ENCODE peak calls at places on chromosome 5, in four cellular contexts. One of them, this sample, is unnamed.

GRCh38 chr5:84487963-84488362 is 103.3 kb upstream of the EDIL3 start:
- DNase-seq in CD8-positive, alpha-beta T cell: no peak
- DNase-seq in heart left ventricle: peak
- DNase-seq in brain microvascular endothelial cell: peak
- DNase-seq in this sample: peak

GRCh38 chr5:84218546-84218945 is 166.1 kb downstream of the EDIL3 start:
- DNase-seq in CD8-positive, alpha-beta T cell: no peak
- DNase-seq in heart left ventricle: no peak
- DNase-seq in brain microvascular endothelial cell: peak
- DNase-seq in this sample: no peak

GRCh38 chr5:21931076-21931475 is 922.1 kb downstream of the CDH12 start:
- DNase-seq in CD8-positive, alpha-beta T cell: no peak
- DNase-seq in heart left ventricle: no peak
- DNase-seq in brain microvascular endothelial cell: no peak
- DNase-seq in this sample: no peak

GRCh38 chr5:179258001-179258921 is 87.0 kb downstream of the ADAMTS2 start:
- DNase-seq in CD8-positive, alpha-beta T cell: no peak
- DNase-seq in heart left ventricle: peak
- DNase-seq in brain microvascular endothelial cell: no peak
- DNase-seq in this sample: no peak

GRCh38 chr5:34658023-34658422 is 1.9 kb downstream of the RAI14 start:
- DNase-seq in CD8-positive, alpha-beta T cell: no peak
- DNase-seq in heart left ventricle: no peak
- DNase-seq in brain microvascular endothelial cell: peak
- DNase-seq in this sample: no peak

GRCh38 chr5:113170707-113171106 is 194.1 kb downstream of the DCP2 start:
- DNase-seq in CD8-positive, alpha-beta T cell: no peak
- DNase-seq in heart left ventricle: no peak
- DNase-seq in brain microvascular endothelial cell: no peak
- DNase-seq in this sample: no peak

GRCh38 chr5:126015244-126016054 is 407.8 kb upstream of the GRAMD2B start:
- DNase-seq in CD8-positive, alpha-beta T cell: no peak
- DNase-seq in heart left ventricle: no peak
- DNase-seq in brain microvascular endothelial cell: peak
- DNase-seq in this sample: no peak

GRCh38 chr5:57675236-57675635 is 192.6 kb upstream of the ACTBL2 start:
- DNase-seq in CD8-positive, alpha-beta T cell: no peak
- DNase-seq in heart left ventricle: no peak
- DNase-seq in brain microvascular endothelial cell: no peak
- DNase-seq in this sample: no peak

GRCh38 chr5:55551298-55551846 is 16.6 kb upstream of the PLPP1 start:
- DNase-seq in CD8-positive, alpha-beta T cell: no peak
- DNase-seq in heart left ventricle: no peak
- DNase-seq in brain microvascular endothelial cell: no peak
- DNase-seq in this sample: no peak

GRCh38 chr5:133610489-133611356 is 1.6 kb downstream of the FSTL4 start:
- DNase-seq in CD8-positive, alpha-beta T cell: no peak
- DNase-seq in heart left ventricle: peak
- DNase-seq in brain microvascular endothelial cell: peak
- DNase-seq in this sample: peak

GRCh38 chr5:32136342-32136741 is 37.8 kb downstream of the GOLPH3 start:
- DNase-seq in CD8-positive, alpha-beta T cell: no peak
- DNase-seq in heart left ventricle: no peak
- DNase-seq in brain microvascular endothelial cell: no peak
- DNase-seq in this sample: no peak

GRCh38 chr5:175698401-175699115 is 40.7 kb downstream of the HRH2 start:
- DNase-seq in CD8-positive, alpha-beta T cell: no peak
- DNase-seq in heart left ventricle: no peak
- DNase-seq in brain microvascular endothelial cell: no peak
- DNase-seq in this sample: no peak

GRCh38 chr5:139597134-139597533 is 36.0 kb downstream of the UBE2D2 start:
- DNase-seq in CD8-positive, alpha-beta T cell: no peak
- DNase-seq in heart left ventricle: no peak
- DNase-seq in brain microvascular endothelial cell: no peak
- DNase-seq in this sample: no peak

GRCh38 chr5:77180167-77181081 is 30.1 kb upstream of the PDE8B start:
- DNase-seq in CD8-positive, alpha-beta T cell: no peak
- DNase-seq in heart left ventricle: peak
- DNase-seq in brain microvascular endothelial cell: no peak
- DNase-seq in this sample: no peak

GRCh38 chr5:170132642-170133448 is 27.1 kb downstream of the FOXI1 start:
- DNase-seq in CD8-positive, alpha-beta T cell: no peak
- DNase-seq in heart left ventricle: no peak
- DNase-seq in brain microvascular endothelial cell: peak
- DNase-seq in this sample: no peak

GRCh38 chr5:126531543-126532120 is 63.4 kb downstream of the ALDH7A1 start:
- DNase-seq in CD8-positive, alpha-beta T cell: no peak
- DNase-seq in heart left ventricle: no peak
- DNase-seq in brain microvascular endothelial cell: no peak
- DNase-seq in this sample: no peak

GRCh38 chr5:170278611-170279500 is 18.7 kb downstream of the LCP2 start:
- DNase-seq in CD8-positive, alpha-beta T cell: peak
- DNase-seq in heart left ventricle: peak
- DNase-seq in brain microvascular endothelial cell: no peak
- DNase-seq in this sample: peak

GRCh38 chr5:154081246-154081645 is 42.5 kb downstream of the MFAP3 start:
- DNase-seq in CD8-positive, alpha-beta T cell: no peak
- DNase-seq in heart left ventricle: no peak
- DNase-seq in brain microvascular endothelial cell: no peak
- DNase-seq in this sample: no peak

GRCh38 chr5:149088686-149089085 is 25.8 kb upstream of the SH3TC2 start:
- DNase-seq in CD8-positive, alpha-beta T cell: no peak
- DNase-seq in heart left ventricle: no peak
- DNase-seq in brain microvascular endothelial cell: no peak
- DNase-seq in this sample: peak

GRCh38 chr5:137415231-137415681 is 83.9 kb downstream of the SPOCK1 start:
- DNase-seq in CD8-positive, alpha-beta T cell: no peak
- DNase-seq in heart left ventricle: no peak
- DNase-seq in brain microvascular endothelial cell: no peak
- DNase-seq in this sample: no peak

GRCh38 chr5:152527358-152528048 is 122.4 kb upstream of the NMUR2 start:
- DNase-seq in CD8-positive, alpha-beta T cell: no peak
- DNase-seq in heart left ventricle: no peak
- DNase-seq in brain microvascular endothelial cell: no peak
- DNase-seq in this sample: no peak

GRCh38 chr5:14721990-14722656 is 57.6 kb downstream of the OTULIN start:
- DNase-seq in CD8-positive, alpha-beta T cell: no peak
- DNase-seq in heart left ventricle: no peak
- DNase-seq in brain microvascular endothelial cell: no peak
- DNase-seq in this sample: no peak

GRCh38 chr5:111742595-111742994 is 14.4 kb downstream of the NREP start:
- DNase-seq in CD8-positive, alpha-beta T cell: no peak
- DNase-seq in heart left ventricle: no peak
- DNase-seq in brain microvascular endothelial cell: peak
- DNase-seq in this sample: no peak

GRCh38 chr5:145062280-145062679 is 772.9 kb downstream of the PRELID2 start:
- DNase-seq in CD8-positive, alpha-beta T cell: no peak
- DNase-seq in heart left ventricle: no peak
- DNase-seq in brain microvascular endothelial cell: peak
- DNase-seq in this sample: no peak

GRCh38 chr5:108735790-108736189 is 11.9 kb upstream of the FER start:
- DNase-seq in CD8-positive, alpha-beta T cell: no peak
- DNase-seq in heart left ventricle: no peak
- DNase-seq in brain microvascular endothelial cell: no peak
- DNase-seq in this sample: no peak

DNA sequence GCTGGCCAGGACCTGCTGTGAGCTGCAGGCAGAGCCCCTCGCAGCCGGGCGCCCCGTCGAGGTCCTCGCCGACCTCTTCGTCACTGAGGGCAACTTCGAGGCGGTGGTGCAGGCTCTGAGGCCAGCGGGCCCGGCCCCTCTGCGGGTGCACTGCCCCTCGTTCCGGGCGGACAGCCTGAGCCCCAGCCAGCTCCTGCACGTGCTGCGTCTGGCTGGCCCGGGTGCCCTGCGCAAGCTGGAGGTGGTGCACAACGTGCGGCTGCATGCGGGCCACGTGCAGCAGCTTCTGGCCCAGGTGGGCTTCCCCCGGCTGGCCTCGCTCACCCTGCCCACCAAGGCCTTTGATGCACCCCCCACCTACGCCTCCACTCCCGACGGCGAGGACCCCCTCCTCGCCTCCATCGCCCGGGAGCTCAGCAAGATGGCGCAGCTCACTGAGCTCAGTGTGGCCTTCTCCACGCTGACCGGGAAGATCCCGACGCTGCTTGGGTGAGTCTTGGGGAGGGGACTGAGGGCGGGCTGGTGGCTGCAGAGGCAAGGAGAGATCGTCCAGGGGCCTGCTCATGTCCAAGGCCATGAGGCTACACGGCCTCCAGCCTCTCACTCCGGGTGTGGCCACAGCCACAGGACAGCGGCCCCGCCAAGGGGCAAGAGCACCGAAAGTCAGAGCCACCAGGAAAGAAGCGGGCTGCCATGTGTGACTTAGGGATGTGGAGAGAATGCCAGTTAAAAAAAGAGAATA is 825 bp downstream of the LRRC14B start:
- DNase-seq in CD8-positive, alpha-beta T cell: no peak
- DNase-seq in heart left ventricle: peak
- DNase-seq in brain microvascular endothelial cell: no peak
- DNase-seq in this sample: no peak
- H3K4me3 ChIP-seq in CD8-positive, alpha-beta T cell: peak
- H3K4me3 ChIP-seq in heart left ventricle: peak
- H3K4me3 ChIP-seq in brain microvascular endothelial cell: no peak
- H3K4me3 ChIP-seq in this sample: peak

GRCh38 chr5:68333649-68334549 is 118.3 kb downstream of the PIK3R1 start:
- DNase-seq in CD8-positive, alpha-beta T cell: no peak
- DNase-seq in heart left ventricle: no peak
- DNase-seq in brain microvascular endothelial cell: peak
- DNase-seq in this sample: no peak
- H3K27ac ChIP-seq in CD8-positive, alpha-beta T cell: no peak
- H3K27ac ChIP-seq in heart left ventricle: no peak
- H3K27ac ChIP-seq in brain microvascular endothelial cell: peak
- H3K27ac ChIP-seq in this sample: no peak

GRCh38 chr5:136062563-136063274 is 33.9 kb downstream of the TGFBI start:
- DNase-seq in CD8-positive, alpha-beta T cell: no peak
- DNase-seq in heart left ventricle: peak
- DNase-seq in brain microvascular endothelial cell: no peak
- DNase-seq in this sample: no peak

GRCh38 chr5:136063778-136064465 is 35.1 kb downstream of the TGFBI start:
- DNase-seq in CD8-positive, alpha-beta T cell: no peak
- DNase-seq in heart left ventricle: no peak
- DNase-seq in brain microvascular endothelial cell: no peak
- DNase-seq in this sample: no peak

GRCh38 chr5:136066705-136067271 is 38.0 kb downstream of the TGFBI start:
- DNase-seq in CD8-positive, alpha-beta T cell: no peak
- DNase-seq in heart left ventricle: peak
- DNase-seq in brain microvascular endothelial cell: peak
- DNase-seq in this sample: peak

GRCh38 chr5:136065588-136065987 is 36.8 kb downstream of the TGFBI start:
- DNase-seq in CD8-positive, alpha-beta T cell: no peak
- DNase-seq in heart left ventricle: no peak
- DNase-seq in brain microvascular endothelial cell: no peak
- DNase-seq in this sample: no peak

GRCh38 chr5:136064510-136064909 is 35.7 kb downstream of the TGFBI start:
- DNase-seq in CD8-positive, alpha-beta T cell: no peak
- DNase-seq in heart left ventricle: no peak
- DNase-seq in brain microvascular endothelial cell: no peak
- DNase-seq in this sample: no peak
- TF ChIP-seq CTCF in CD8-positive, alpha-beta T cell: no peak
- TF ChIP-seq CTCF in heart left ventricle: peak
- TF ChIP-seq CTCF in brain microvascular endothelial cell: peak
- TF ChIP-seq CTCF in this sample: peak

GRCh38 chr5:1193591-1193985 is 7.8 kb upstream of the SLC6A19 start:
- DNase-seq in CD8-positive, alpha-beta T cell: no peak
- DNase-seq in heart left ventricle: no peak
- DNase-seq in brain microvascular endothelial cell: no peak
- DNase-seq in this sample: peak
- H3K4me3 ChIP-seq in CD8-positive, alpha-beta T cell: no peak
- H3K4me3 ChIP-seq in heart left ventricle: no peak
- H3K4me3 ChIP-seq in brain microvascular endothelial cell: no peak
- H3K4me3 ChIP-seq in this sample: no peak